ENCODE peak calls at places on chromosome 21, in four cellular contexts. F is right lobe of liver, D is mammary epithelial cell, S is IMR-90. W is an unnamed sample. For H3K9me3, the result is how much of the 10 kb centered on the place peaks cover.

GRCh38 chr21:31282095-31282709 is 61.9 kb downstream of the TIAM1 start:
- DNase-seq in S (peak), F (no peak), D (peak), W (no peak)

GRCh38 chr21:28904961-28905435 is 87.7 kb downstream of the LTN1 start:
- DNase-seq in S (no peak), D (no peak), F (no peak), W (no peak)

GRCh38 chr21:32256873-32257620 is 21.8 kb downstream of the MIS18A start:
- DNase-seq in F (peak), S (peak), D (peak), W (no peak)

GRCh38 chr21:35921471-35921870 is 138.9 kb downstream of the SETD4 start:
- DNase-seq in F (no peak), S (no peak), D (no peak), W (no peak)

GRCh38 chr21:17536381-17536780 is 23.5 kb downstream of the CXADR start:
- DNase-seq in D (no peak), S (no peak), F (no peak), W (no peak)

GRCh38 chr21:37631319-37632117 is 264.9 kb downstream of the DYRK1A start:
- DNase-seq in S (no peak), F (no peak), D (peak), W (peak)

GRCh38 chr21:37079211-37079824 is 6.3 kb downstream of the TTC3 start:
- DNase-seq in F (no peak), D (no peak), S (no peak), W (no peak)

GRCh38 chr21:44701541-44701940 is 4.6 kb downstream of the KRTAP10-12 start:
- DNase-seq in D (no peak), F (no peak), S (no peak), W (no peak)

GRCh38 chr21:44618909-44619308 is 7.0 kb downstream of the KRTAP10-8 start:
- DNase-seq in S (no peak), D (no peak), F (peak), W (no peak)

GRCh38 chr21:25375675-25376074 is 231.6 kb downstream of the MRPL39 start:
- DNase-seq in S (peak), F (no peak), D (no peak), W (no peak)

GRCh38 chr21:34065015-34065414 is 8.4 kb upstream of the MRPS6 start:
- DNase-seq in S (no peak), F (no peak), D (no peak), W (no peak)
- H3K9me3 ChIP-seq in S (under half), F (under half), D (under half), W (under half)

DNA sequence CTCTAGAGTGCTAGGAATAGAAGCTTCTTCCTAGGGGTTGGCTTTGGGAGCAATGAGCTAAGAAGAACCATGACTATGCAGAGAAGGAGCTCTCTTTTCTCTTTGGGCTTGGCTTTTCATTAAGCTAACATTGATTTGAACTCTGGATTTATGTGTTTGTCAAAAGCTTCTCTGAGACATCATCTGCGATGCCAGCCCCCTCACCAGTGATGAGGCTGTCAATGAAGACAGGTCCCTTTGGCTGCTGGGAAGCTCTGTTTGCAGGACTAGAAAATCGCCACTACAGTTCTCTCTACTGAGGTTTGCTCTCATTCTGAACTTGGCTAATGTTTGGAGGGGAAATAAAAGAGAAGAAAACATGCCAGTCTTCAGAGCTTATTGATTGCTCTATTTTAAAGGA is 185.0 kb downstream of the PCP4 start:
- DNase-seq in D (no peak), F (no peak), S (no peak), W (no peak)
- H3K27ac ChIP-seq in D (no peak), F (no peak), S (no peak), W (no peak)

DNA sequence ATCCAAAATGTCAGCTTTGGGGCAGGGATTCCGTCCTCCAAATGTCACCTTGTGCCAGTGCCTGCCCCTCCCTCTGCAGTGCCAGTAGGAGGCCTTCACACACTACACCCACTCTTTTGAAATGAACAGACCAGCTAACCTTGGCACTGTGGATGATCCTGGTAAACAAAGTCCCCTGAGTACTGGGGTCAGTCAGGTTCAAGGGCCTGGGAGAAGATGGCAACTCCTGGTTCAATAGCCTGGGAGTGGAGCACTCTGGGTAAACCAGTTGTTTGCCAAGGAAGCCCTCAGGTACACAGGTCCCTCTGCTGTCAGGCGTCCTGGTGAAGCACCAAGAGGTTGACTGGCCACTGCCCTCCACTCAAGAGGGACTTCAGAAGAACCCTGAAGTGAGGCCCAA is 30.4 kb downstream of the RIPK4 start:
- DNase-seq in S (no peak), D (no peak), F (no peak), W (no peak)
- H3K9me3 ChIP-seq in S (under half), D (under half), F (under half), W (under half)

DNA sequence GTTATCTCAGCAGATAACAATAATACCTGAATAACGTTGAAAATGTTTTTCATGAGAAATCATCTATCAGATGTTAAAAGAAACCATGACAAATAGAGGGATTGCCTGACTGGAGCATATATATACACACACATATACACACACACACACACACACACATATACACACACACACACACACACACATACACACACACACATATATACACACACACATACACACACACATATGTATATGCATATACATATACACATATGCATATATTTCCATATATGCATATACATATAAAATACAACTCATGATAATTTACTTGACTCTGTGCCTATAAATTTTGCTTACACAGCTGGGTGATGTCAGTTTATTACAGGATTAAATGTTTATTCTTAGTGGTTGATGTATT is 847.3 kb upstream of the ADAMTS5 start:
- DNase-seq in D (no peak), F (no peak), S (no peak), W (no peak)
- H3K27ac ChIP-seq in D (no peak), F (no peak), S (no peak), W (no peak)

W was measured in upper lobe of left lung.